ENCODE peak calls at places on chromosomes 5 and 9, in four cellular contexts. Y is GM23338, W is gastrocnemius medialis, V is neuronal stem cell. R is an unnamed sample.

GRCh38 chr5:173669483-173669882 is 53.0 kb upstream of the BOD1 start:
- DNase-seq in V (no peak), Y (peak; percentile 34), W (no peak), R (peak; percentile 18)

GRCh38 chr5:163705983-163706771 is 200.8 kb downstream of the MAT2B start:
- DNase-seq in W (no peak), Y (no peak), V (no peak), R (no peak)

GRCh38 chr9:18820566-18821095 is 212.4 kb downstream of the SAXO1 start:
- DNase-seq in Y (no peak), W (no peak), V (no peak), R (no peak)

GRCh38 chr9:90801507-90802289 is at the start of gene SYK:
- DNase-seq in Y (peak; percentile 80), V (no peak), W (peak; percentile 14), R (peak; percentile 79)

GRCh38 chr5:11046160-11046559 is 285.1 kb upstream of the DAP start:
- DNase-seq in W (no peak), V (no peak), Y (peak; percentile 43), R (no peak)

GRCh38 chr5:154244476-154244875 is 53.9 kb downstream of the GALNT10 start:
- DNase-seq in W (no peak), Y (no peak), V (no peak), R (no peak)

GRCh38 chr5:148005788-148006520 is 57.8 kb upstream of the SPINK5 start:
- DNase-seq in W (no peak), Y (peak; percentile 92), V (no peak), R (no peak)

GRCh38 chr9:129351058-129351641 is 173.1 kb upstream of the IER5L start:
- DNase-seq in Y (peak; percentile 87), W (no peak), V (peak; percentile 67), R (no peak)

GRCh38 chr9:1050125-1050895 is at the start of gene DMRT2:
- DNase-seq in W (peak; percentile 94), V (peak; percentile 93), Y (peak; percentile 98), R (peak; percentile 78)

GRCh38 chr5:41270423-41271251 is 57.3 kb upstream of the C6 start:
- DNase-seq in Y (peak; percentile 71), W (no peak), V (peak; percentile 40), R (peak; percentile 30)

GRCh38 chr5:60540855-60541805 is 158.8 kb downstream of the DEPDC1B start:
- DNase-seq in Y (peak; percentile 28), W (no peak), V (no peak), R (no peak)

GRCh38 chr5:132261881-132262845 is 4.7 kb downstream of the PDLIM4 start:
- DNase-seq in V (no peak), W (no peak), Y (no peak), R (no peak)

GRCh38 chr9:127751269-127752054 is 16.4 kb upstream of the TOR2A start:
- DNase-seq in Y (peak; percentile 72), W (no peak), V (no peak), R (no peak)

GRCh38 chr5:58165152-58165551 is 294.7 kb downstream of the PLK2 start:
- DNase-seq in W (no peak), Y (no peak), V (no peak), R (no peak)

GRCh38 chr5:5179597-5179996 is 39.5 kb downstream of the ADAMTS16 start:
- DNase-seq in V (no peak), W (no peak), Y (peak; percentile 94), R (no peak)

GRCh38 chr5:157750320-157750719 is 6.8 kb downstream of the LSM11 start:
- DNase-seq in Y (no peak), W (no peak), V (no peak), R (no peak)

GRCh38 chr5:138752341-138752950 is 779 bp upstream of the CTNNA1 start:
- DNase-seq in V (peak; percentile 26), W (peak; percentile 9), Y (peak; percentile 72), R (no peak)

GRCh38 chr9:97529363-97530076 is 28.1 kb downstream of the TMOD1 start:
- DNase-seq in W (peak; percentile 78), V (no peak), Y (no peak), R (no peak)

GRCh38 chr5:145867806-145868205 is 5.0 kb downstream of the GRXCR2 start:
- DNase-seq in Y (no peak), V (no peak), W (no peak), R (no peak)

R was measured in stomach.